ENCODE peak calls at places on chromosome 14, in eight cellular contexts. One of them, this sample, is unnamed.

GRCh38 chr14:42855159-42855558 is 1248.5 kb downstream of the LRFN5 start:
- DNase-seq in HEK293T: no peak
- DNase-seq in non-pigmented ciliary epithelial cell: no peak
- DNase-seq in stimulated activated CD4-positive, alpha-beta T cell treated with anti-CD3 and anti-CD28 coated beads, TNF-alpha, amount 100 ng/mL, for 1 hour: no peak
- DNase-seq in left kidney: peak; percentile 29
- DNase-seq in Calu3: no peak
- DNase-seq in activated CD8-positive, alpha-beta T cell treated with anti-CD3 and anti-CD28 coated beads for 36 hours: no peak
- DNase-seq in BE2C: no peak
- DNase-seq in this sample: no peak

GRCh38 chr14:99040047-99040446 is 231.9 kb downstream of the BCL11B start:
- DNase-seq in non-pigmented ciliary epithelial cell: no peak
- DNase-seq in left kidney: no peak
- DNase-seq in BE2C: no peak
- DNase-seq in activated CD8-positive, alpha-beta T cell treated with anti-CD3 and anti-CD28 coated beads for 36 hours: no peak
- DNase-seq in Calu3: no peak
- DNase-seq in stimulated activated CD4-positive, alpha-beta T cell treated with anti-CD3 and anti-CD28 coated beads, TNF-alpha, amount 100 ng/mL, for 1 hour: no peak
- DNase-seq in HEK293T: no peak
- DNase-seq in this sample: no peak

GRCh38 chr14:104424406-104425072 is 155.0 kb upstream of the C14orf180 start:
- DNase-seq in BE2C: peak; percentile 82
- DNase-seq in activated CD8-positive, alpha-beta T cell treated with anti-CD3 and anti-CD28 coated beads for 36 hours: no peak
- DNase-seq in HEK293T: no peak
- DNase-seq in left kidney: peak; percentile 95
- DNase-seq in non-pigmented ciliary epithelial cell: no peak
- DNase-seq in Calu3: no peak
- DNase-seq in stimulated activated CD4-positive, alpha-beta T cell treated with anti-CD3 and anti-CD28 coated beads, TNF-alpha, amount 100 ng/mL, for 1 hour: no peak
- DNase-seq in this sample: peak; percentile 89

GRCh38 chr14:72434856-72435255 is 459.0 kb downstream of the DPF3 start:
- DNase-seq in HEK293T: no peak
- DNase-seq in left kidney: no peak
- DNase-seq in non-pigmented ciliary epithelial cell: no peak
- DNase-seq in Calu3: no peak
- DNase-seq in BE2C: no peak
- DNase-seq in stimulated activated CD4-positive, alpha-beta T cell treated with anti-CD3 and anti-CD28 coated beads, TNF-alpha, amount 100 ng/mL, for 1 hour: no peak
- DNase-seq in activated CD8-positive, alpha-beta T cell treated with anti-CD3 and anti-CD28 coated beads for 36 hours: no peak
- DNase-seq in this sample: no peak

GRCh38 chr14:103408491-103409155 is 23.4 kb downstream of the MARK3 start:
- DNase-seq in HEK293T: no peak
- DNase-seq in BE2C: no peak
- DNase-seq in left kidney: no peak
- DNase-seq in non-pigmented ciliary epithelial cell: no peak
- DNase-seq in activated CD8-positive, alpha-beta T cell treated with anti-CD3 and anti-CD28 coated beads for 36 hours: no peak
- DNase-seq in stimulated activated CD4-positive, alpha-beta T cell treated with anti-CD3 and anti-CD28 coated beads, TNF-alpha, amount 100 ng/mL, for 1 hour: no peak
- DNase-seq in Calu3: no peak
- DNase-seq in this sample: no peak

GRCh38 chr14:35215110-35215872 is 76.9 kb upstream of the PSMA6 start:
- DNase-seq in BE2C: no peak
- DNase-seq in HEK293T: peak; percentile 13
- DNase-seq in activated CD8-positive, alpha-beta T cell treated with anti-CD3 and anti-CD28 coated beads for 36 hours: no peak
- DNase-seq in left kidney: peak; percentile 75
- DNase-seq in non-pigmented ciliary epithelial cell: no peak
- DNase-seq in stimulated activated CD4-positive, alpha-beta T cell treated with anti-CD3 and anti-CD28 coated beads, TNF-alpha, amount 100 ng/mL, for 1 hour: no peak
- DNase-seq in Calu3: no peak
- DNase-seq in this sample: no peak

GRCh38 chr14:37593496-37594237 is 1.4 kb downstream of the FOXA1 start:
- DNase-seq in BE2C: no peak
- DNase-seq in non-pigmented ciliary epithelial cell: no peak
- DNase-seq in Calu3: no peak
- DNase-seq in stimulated activated CD4-positive, alpha-beta T cell treated with anti-CD3 and anti-CD28 coated beads, TNF-alpha, amount 100 ng/mL, for 1 hour: no peak
- DNase-seq in activated CD8-positive, alpha-beta T cell treated with anti-CD3 and anti-CD28 coated beads for 36 hours: no peak
- DNase-seq in left kidney: no peak
- DNase-seq in HEK293T: no peak
- DNase-seq in this sample: peak; percentile 88

GRCh38 chr14:54772451-54772881 is 130.2 kb downstream of the GCH1 start:
- DNase-seq in non-pigmented ciliary epithelial cell: no peak
- DNase-seq in Calu3: no peak
- DNase-seq in BE2C: no peak
- DNase-seq in activated CD8-positive, alpha-beta T cell treated with anti-CD3 and anti-CD28 coated beads for 36 hours: no peak
- DNase-seq in stimulated activated CD4-positive, alpha-beta T cell treated with anti-CD3 and anti-CD28 coated beads, TNF-alpha, amount 100 ng/mL, for 1 hour: no peak
- DNase-seq in left kidney: no peak
- DNase-seq in HEK293T: no peak
- DNase-seq in this sample: no peak

GRCh38 chr14:88379706-88380343 is 5.6 kb upstream of the SPATA7 start:
- DNase-seq in stimulated activated CD4-positive, alpha-beta T cell treated with anti-CD3 and anti-CD28 coated beads, TNF-alpha, amount 100 ng/mL, for 1 hour: no peak
- DNase-seq in Calu3: no peak
- DNase-seq in BE2C: no peak
- DNase-seq in left kidney: no peak
- DNase-seq in activated CD8-positive, alpha-beta T cell treated with anti-CD3 and anti-CD28 coated beads for 36 hours: no peak
- DNase-seq in non-pigmented ciliary epithelial cell: no peak
- DNase-seq in HEK293T: no peak
- DNase-seq in this sample: no peak

GRCh38 chr14:104393898-104394605 is 185.5 kb upstream of the C14orf180 start:
- DNase-seq in HEK293T: no peak
- DNase-seq in stimulated activated CD4-positive, alpha-beta T cell treated with anti-CD3 and anti-CD28 coated beads, TNF-alpha, amount 100 ng/mL, for 1 hour: peak; percentile 60
- DNase-seq in BE2C: peak; percentile 87
- DNase-seq in non-pigmented ciliary epithelial cell: no peak
- DNase-seq in Calu3: no peak
- DNase-seq in left kidney: peak; percentile 46
- DNase-seq in activated CD8-positive, alpha-beta T cell treated with anti-CD3 and anti-CD28 coated beads for 36 hours: peak; percentile 83
- DNase-seq in this sample: no peak

GRCh38 chr14:89534896-89535615 is 118.0 kb upstream of the FOXN3 start:
- DNase-seq in activated CD8-positive, alpha-beta T cell treated with anti-CD3 and anti-CD28 coated beads for 36 hours: no peak
- DNase-seq in BE2C: no peak
- DNase-seq in stimulated activated CD4-positive, alpha-beta T cell treated with anti-CD3 and anti-CD28 coated beads, TNF-alpha, amount 100 ng/mL, for 1 hour: no peak
- DNase-seq in left kidney: peak; percentile 33
- DNase-seq in Calu3: no peak
- DNase-seq in non-pigmented ciliary epithelial cell: no peak
- DNase-seq in HEK293T: no peak
- DNase-seq in this sample: no peak

GRCh38 chr14:61151276-61151675 is 129.9 kb downstream of the TMEM30B start:
- DNase-seq in left kidney: no peak
- DNase-seq in HEK293T: no peak
- DNase-seq in activated CD8-positive, alpha-beta T cell treated with anti-CD3 and anti-CD28 coated beads for 36 hours: no peak
- DNase-seq in BE2C: no peak
- DNase-seq in Calu3: no peak
- DNase-seq in stimulated activated CD4-positive, alpha-beta T cell treated with anti-CD3 and anti-CD28 coated beads, TNF-alpha, amount 100 ng/mL, for 1 hour: no peak
- DNase-seq in non-pigmented ciliary epithelial cell: no peak
- DNase-seq in this sample: no peak

GRCh38 chr14:71452535-71452934 is 479.7 kb upstream of the RGS6 start:
- DNase-seq in stimulated activated CD4-positive, alpha-beta T cell treated with anti-CD3 and anti-CD28 coated beads, TNF-alpha, amount 100 ng/mL, for 1 hour: no peak
- DNase-seq in non-pigmented ciliary epithelial cell: no peak
- DNase-seq in Calu3: no peak
- DNase-seq in activated CD8-positive, alpha-beta T cell treated with anti-CD3 and anti-CD28 coated beads for 36 hours: no peak
- DNase-seq in HEK293T: no peak
- DNase-seq in left kidney: no peak
- DNase-seq in BE2C: no peak
- DNase-seq in this sample: no peak

GRCh38 chr14:49702725-49703124 is 9.8 kb downstream of the KLHDC1 start:
- DNase-seq in activated CD8-positive, alpha-beta T cell treated with anti-CD3 and anti-CD28 coated beads for 36 hours: no peak
- DNase-seq in Calu3: no peak
- DNase-seq in BE2C: no peak
- DNase-seq in HEK293T: no peak
- DNase-seq in stimulated activated CD4-positive, alpha-beta T cell treated with anti-CD3 and anti-CD28 coated beads, TNF-alpha, amount 100 ng/mL, for 1 hour: no peak
- DNase-seq in left kidney: no peak
- DNase-seq in non-pigmented ciliary epithelial cell: no peak
- DNase-seq in this sample: no peak

GRCh38 chr14:92121670-92122350 is at the start of the genes CPSF2 and NDUFB1:
- DNase-seq in non-pigmented ciliary epithelial cell: no peak
- DNase-seq in left kidney: peak; percentile 93
- DNase-seq in BE2C: peak; percentile 88
- DNase-seq in stimulated activated CD4-positive, alpha-beta T cell treated with anti-CD3 and anti-CD28 coated beads, TNF-alpha, amount 100 ng/mL, for 1 hour: peak; percentile 55
- DNase-seq in Calu3: peak; percentile 87
- DNase-seq in HEK293T: peak; percentile 90
- DNase-seq in activated CD8-positive, alpha-beta T cell treated with anti-CD3 and anti-CD28 coated beads for 36 hours: peak; percentile 87
- DNase-seq in this sample: peak; percentile 87

GRCh38 chr14:24058260-24058950 is 6.6 kb downstream of the CARMIL3 start:
- DNase-seq in activated CD8-positive, alpha-beta T cell treated with anti-CD3 and anti-CD28 coated beads for 36 hours: peak; percentile 85
- DNase-seq in left kidney: peak; percentile 90
- DNase-seq in non-pigmented ciliary epithelial cell: peak; percentile 19
- DNase-seq in stimulated activated CD4-positive, alpha-beta T cell treated with anti-CD3 and anti-CD28 coated beads, TNF-alpha, amount 100 ng/mL, for 1 hour: no peak
- DNase-seq in HEK293T: peak; percentile 85
- DNase-seq in BE2C: peak; percentile 79
- DNase-seq in Calu3: peak; percentile 41
- DNase-seq in this sample: peak; percentile 89

GRCh38 chr14:32713856-32714255 is 224.8 kb upstream of the NPAS3 start:
- DNase-seq in Calu3: no peak
- DNase-seq in stimulated activated CD4-positive, alpha-beta T cell treated with anti-CD3 and anti-CD28 coated beads, TNF-alpha, amount 100 ng/mL, for 1 hour: no peak
- DNase-seq in activated CD8-positive, alpha-beta T cell treated with anti-CD3 and anti-CD28 coated beads for 36 hours: no peak
- DNase-seq in left kidney: no peak
- DNase-seq in BE2C: no peak
- DNase-seq in non-pigmented ciliary epithelial cell: no peak
- DNase-seq in HEK293T: no peak
- DNase-seq in this sample: no peak

GRCh38 chr14:21308132-21308478 is 28.2 kb downstream of the RPGRIP1 start:
- DNase-seq in Calu3: no peak
- DNase-seq in HEK293T: no peak
- DNase-seq in activated CD8-positive, alpha-beta T cell treated with anti-CD3 and anti-CD28 coated beads for 36 hours: no peak
- DNase-seq in stimulated activated CD4-positive, alpha-beta T cell treated with anti-CD3 and anti-CD28 coated beads, TNF-alpha, amount 100 ng/mL, for 1 hour: no peak
- DNase-seq in non-pigmented ciliary epithelial cell: no peak
- DNase-seq in BE2C: no peak
- DNase-seq in left kidney: no peak
- DNase-seq in this sample: no peak

GRCh38 chr14:61923348-61923747 is 161.1 kb downstream of the SNAPC1 start:
- DNase-seq in stimulated activated CD4-positive, alpha-beta T cell treated with anti-CD3 and anti-CD28 coated beads, TNF-alpha, amount 100 ng/mL, for 1 hour: no peak
- DNase-seq in activated CD8-positive, alpha-beta T cell treated with anti-CD3 and anti-CD28 coated beads for 36 hours: no peak
- DNase-seq in HEK293T: no peak
- DNase-seq in BE2C: no peak
- DNase-seq in non-pigmented ciliary epithelial cell: no peak
- DNase-seq in Calu3: no peak
- DNase-seq in left kidney: no peak
- DNase-seq in this sample: peak; percentile 44

GRCh38 chr14:97486601-97487120 is 689.5 kb downstream of the VRK1 start:
- DNase-seq in HEK293T: no peak
- DNase-seq in non-pigmented ciliary epithelial cell: no peak
- DNase-seq in stimulated activated CD4-positive, alpha-beta T cell treated with anti-CD3 and anti-CD28 coated beads, TNF-alpha, amount 100 ng/mL, for 1 hour: no peak
- DNase-seq in activated CD8-positive, alpha-beta T cell treated with anti-CD3 and anti-CD28 coated beads for 36 hours: no peak
- DNase-seq in left kidney: peak; percentile 16
- DNase-seq in Calu3: no peak
- DNase-seq in BE2C: no peak
- DNase-seq in this sample: no peak

GRCh38 chr14:105888151-105888550 is 361.8 kb downstream of the TMEM121 start:
- DNase-seq in stimulated activated CD4-positive, alpha-beta T cell treated with anti-CD3 and anti-CD28 coated beads, TNF-alpha, amount 100 ng/mL, for 1 hour: no peak
- DNase-seq in Calu3: no peak
- DNase-seq in activated CD8-positive, alpha-beta T cell treated with anti-CD3 and anti-CD28 coated beads for 36 hours: no peak
- DNase-seq in left kidney: no peak
- DNase-seq in BE2C: no peak
- DNase-seq in HEK293T: no peak
- DNase-seq in non-pigmented ciliary epithelial cell: no peak
- DNase-seq in this sample: no peak

GRCh38 chr14:53883739-53884138 is 72.9 kb downstream of the BMP4 start:
- DNase-seq in activated CD8-positive, alpha-beta T cell treated with anti-CD3 and anti-CD28 coated beads for 36 hours: no peak
- DNase-seq in left kidney: no peak
- DNase-seq in non-pigmented ciliary epithelial cell: no peak
- DNase-seq in stimulated activated CD4-positive, alpha-beta T cell treated with anti-CD3 and anti-CD28 coated beads, TNF-alpha, amount 100 ng/mL, for 1 hour: no peak
- DNase-seq in Calu3: no peak
- DNase-seq in HEK293T: no peak
- DNase-seq in BE2C: no peak
- DNase-seq in this sample: no peak

GRCh38 chr14:61553730-61554641 is 141.3 kb upstream of the HIF1A start:
- DNase-seq in HEK293T: no peak
- DNase-seq in activated CD8-positive, alpha-beta T cell treated with anti-CD3 and anti-CD28 coated beads for 36 hours: no peak
- DNase-seq in left kidney: no peak
- DNase-seq in BE2C: no peak
- DNase-seq in stimulated activated CD4-positive, alpha-beta T cell treated with anti-CD3 and anti-CD28 coated beads, TNF-alpha, amount 100 ng/mL, for 1 hour: no peak
- DNase-seq in Calu3: peak; percentile 74
- DNase-seq in non-pigmented ciliary epithelial cell: peak; percentile 90
- DNase-seq in this sample: no peak

GRCh38 chr14:35632276-35633071 is 98.5 kb downstream of the INSM2 start:
- DNase-seq in stimulated activated CD4-positive, alpha-beta T cell treated with anti-CD3 and anti-CD28 coated beads, TNF-alpha, amount 100 ng/mL, for 1 hour: no peak
- DNase-seq in Calu3: no peak
- DNase-seq in HEK293T: no peak
- DNase-seq in left kidney: no peak
- DNase-seq in activated CD8-positive, alpha-beta T cell treated with anti-CD3 and anti-CD28 coated beads for 36 hours: no peak
- DNase-seq in non-pigmented ciliary epithelial cell: no peak
- DNase-seq in BE2C: no peak
- DNase-seq in this sample: no peak

GRCh38 chr14:37114559-37114958 is 57.8 kb downstream of the SLC25A21 start:
- DNase-seq in HEK293T: no peak
- DNase-seq in activated CD8-positive, alpha-beta T cell treated with anti-CD3 and anti-CD28 coated beads for 36 hours: no peak
- DNase-seq in stimulated activated CD4-positive, alpha-beta T cell treated with anti-CD3 and anti-CD28 coated beads, TNF-alpha, amount 100 ng/mL, for 1 hour: no peak
- DNase-seq in Calu3: no peak
- DNase-seq in left kidney: no peak
- DNase-seq in BE2C: no peak
- DNase-seq in non-pigmented ciliary epithelial cell: no peak
- DNase-seq in this sample: no peak

GRCh38 chr14:54785111-54785777 is 117.4 kb downstream of the GCH1 start:
- DNase-seq in Calu3: no peak
- DNase-seq in HEK293T: no peak
- DNase-seq in BE2C: no peak
- DNase-seq in activated CD8-positive, alpha-beta T cell treated with anti-CD3 and anti-CD28 coated beads for 36 hours: no peak
- DNase-seq in stimulated activated CD4-positive, alpha-beta T cell treated with anti-CD3 and anti-CD28 coated beads, TNF-alpha, amount 100 ng/mL, for 1 hour: no peak
- DNase-seq in left kidney: no peak
- DNase-seq in non-pigmented ciliary epithelial cell: no peak
- DNase-seq in this sample: no peak

GRCh38 chr14:100868621-100869370 is 34.7 kb downstream of the RTL1 start:
- DNase-seq in Calu3: no peak
- DNase-seq in stimulated activated CD4-positive, alpha-beta T cell treated with anti-CD3 and anti-CD28 coated beads, TNF-alpha, amount 100 ng/mL, for 1 hour: no peak
- DNase-seq in non-pigmented ciliary epithelial cell: no peak
- DNase-seq in BE2C: peak; percentile 6
- DNase-seq in activated CD8-positive, alpha-beta T cell treated with anti-CD3 and anti-CD28 coated beads for 36 hours: no peak
- DNase-seq in left kidney: no peak
- DNase-seq in HEK293T: no peak
- DNase-seq in this sample: no peak

GRCh38 chr14:80959448-80960006 is 4.1 kb downstream of the TSHR start:
- DNase-seq in Calu3: no peak
- DNase-seq in stimulated activated CD4-positive, alpha-beta T cell treated with anti-CD3 and anti-CD28 coated beads, TNF-alpha, amount 100 ng/mL, for 1 hour: no peak
- DNase-seq in activated CD8-positive, alpha-beta T cell treated with anti-CD3 and anti-CD28 coated beads for 36 hours: peak; percentile 84
- DNase-seq in left kidney: peak; percentile 5
- DNase-seq in non-pigmented ciliary epithelial cell: no peak
- DNase-seq in HEK293T: no peak
- DNase-seq in BE2C: no peak
- DNase-seq in this sample: peak; percentile 41

GRCh38 chr14:94485944-94486841 is 10.2 kb upstream of the SERPINA9 start:
- DNase-seq in left kidney: peak; percentile 83
- DNase-seq in BE2C: peak; percentile 76
- DNase-seq in activated CD8-positive, alpha-beta T cell treated with anti-CD3 and anti-CD28 coated beads for 36 hours: peak; percentile 38
- DNase-seq in HEK293T: peak; percentile 85
- DNase-seq in Calu3: peak; percentile 72
- DNase-seq in non-pigmented ciliary epithelial cell: no peak
- DNase-seq in stimulated activated CD4-positive, alpha-beta T cell treated with anti-CD3 and anti-CD28 coated beads, TNF-alpha, amount 100 ng/mL, for 1 hour: no peak
- DNase-seq in this sample: peak; percentile 70

GRCh38 chr14:100654814-100655795 is 67.9 kb upstream of the BEGAIN start:
- DNase-seq in left kidney: peak; percentile 86
- DNase-seq in stimulated activated CD4-positive, alpha-beta T cell treated with anti-CD3 and anti-CD28 coated beads, TNF-alpha, amount 100 ng/mL, for 1 hour: no peak
- DNase-seq in HEK293T: peak; percentile 59
- DNase-seq in Calu3: peak; percentile 71
- DNase-seq in non-pigmented ciliary epithelial cell: no peak
- DNase-seq in activated CD8-positive, alpha-beta T cell treated with anti-CD3 and anti-CD28 coated beads for 36 hours: peak; percentile 46
- DNase-seq in BE2C: peak; percentile 56
- DNase-seq in this sample: peak; percentile 46

GRCh38 chr14:99775351-99775750 is 17.9 kb upstream of the EML1 start:
- DNase-seq in HEK293T: no peak
- DNase-seq in stimulated activated CD4-positive, alpha-beta T cell treated with anti-CD3 and anti-CD28 coated beads, TNF-alpha, amount 100 ng/mL, for 1 hour: no peak
- DNase-seq in activated CD8-positive, alpha-beta T cell treated with anti-CD3 and anti-CD28 coated beads for 36 hours: no peak
- DNase-seq in BE2C: no peak
- DNase-seq in left kidney: no peak
- DNase-seq in Calu3: no peak
- DNase-seq in non-pigmented ciliary epithelial cell: no peak
- DNase-seq in this sample: no peak

GRCh38 chr14:63542231-63542999 is 762 bp downstream of the PPP2R5E start:
- DNase-seq in non-pigmented ciliary epithelial cell: no peak
- DNase-seq in BE2C: peak; percentile 30
- DNase-seq in Calu3: peak; percentile 18
- DNase-seq in left kidney: peak; percentile 76
- DNase-seq in HEK293T: peak; percentile 14
- DNase-seq in activated CD8-positive, alpha-beta T cell treated with anti-CD3 and anti-CD28 coated beads for 36 hours: peak; percentile 24
- DNase-seq in stimulated activated CD4-positive, alpha-beta T cell treated with anti-CD3 and anti-CD28 coated beads, TNF-alpha, amount 100 ng/mL, for 1 hour: no peak
- DNase-seq in this sample: peak; percentile 34

GRCh38 chr14:95885278-95885677 is 8.6 kb downstream of the TUNAR start:
- DNase-seq in Calu3: no peak
- DNase-seq in left kidney: no peak
- DNase-seq in HEK293T: no peak
- DNase-seq in stimulated activated CD4-positive, alpha-beta T cell treated with anti-CD3 and anti-CD28 coated beads, TNF-alpha, amount 100 ng/mL, for 1 hour: no peak
- DNase-seq in activated CD8-positive, alpha-beta T cell treated with anti-CD3 and anti-CD28 coated beads for 36 hours: no peak
- DNase-seq in BE2C: no peak
- DNase-seq in non-pigmented ciliary epithelial cell: no peak
- DNase-seq in this sample: no peak

This sample was measured in NCI-H1417.